ENCODE peak calls at places on chromosomes 2 and 18, in nine cellular contexts. W is small intestine; V is tibial nerve; O is IMR-90; K is PC-3; L is lung; B is CD4-positive, alpha-beta memory T cell; N is CD8-positive, alpha-beta memory T cell; P is A549. D is an unnamed sample.

GRCh38 chr2:33298233-33298632 is 178.2 kb upstream of the RASGRP3 start:
- DNase-seq in V (no peak), P (peak; percentile 37), O (peak; percentile 79), B (no peak), N (no peak), W (no peak), L (no peak), K (peak; percentile 45), D (peak; percentile 80)

GRCh38 chr2:42142476-42143184 is 26.5 kb upstream of the EML4 start:
- DNase-seq in O (peak; percentile 50), L (peak; percentile 54), N (no peak), V (no peak), B (no peak), W (no peak), P (peak; percentile 41), K (peak; percentile 24), D (peak; percentile 42)

GRCh38 chr18:67217551-67218166 is 298.9 kb downstream of the DSEL start:
- DNase-seq in V (peak; percentile 86), N (peak; percentile 45), O (peak; percentile 78), K (peak; percentile 73), W (peak; percentile 48), L (peak; percentile 48), B (peak; percentile 63), P (peak; percentile 44), D (peak; percentile 83)

GRCh38 chr2:112626604-112627059 is 19.1 kb upstream of the SLC20A1 start:
- DNase-seq in N (peak; percentile 61), K (peak; percentile 72), V (peak; percentile 52), O (peak; percentile 68), B (peak; percentile 69), L (peak; percentile 54), P (peak; percentile 75), W (peak; percentile 51), D (peak; percentile 82)

GRCh38 chr2:140747097-140747496 is 1383.7 kb downstream of the LRP1B start:
- DNase-seq in P (no peak), O (no peak), K (no peak), V (no peak), N (no peak), W (no peak), B (no peak), L (no peak), D (no peak)

GRCh38 chr18:45328762-45329161 is 286.5 kb upstream of the SLC14A2 start:
- DNase-seq in K (no peak), V (no peak), B (no peak), W (no peak), N (no peak), P (no peak), L (no peak), O (no peak), D (peak; percentile 52)

GRCh38 chr2:143939976-143940375 is 579.9 kb downstream of the ZEB2 start:
- DNase-seq in K (no peak), L (no peak), W (no peak), O (peak; percentile 51), V (no peak), N (no peak), P (no peak), B (no peak), D (peak; percentile 52)

GRCh38 chr2:197079832-197080555 is 153.5 kb upstream of the PGAP1 start:
- DNase-seq in V (no peak), W (peak; percentile 8), B (no peak), P (no peak), O (peak; percentile 58), N (no peak), K (peak; percentile 57), L (no peak), D (peak; percentile 45)

GRCh38 chr2:74037379-74037860 is 52.7 kb downstream of the TET3 start:
- DNase-seq in O (peak; percentile 48), L (no peak), B (no peak), N (no peak), W (peak; percentile 54), K (no peak), V (no peak), P (no peak), D (peak; percentile 34)

GRCh38 chr2:108220942-108221541 is 18.7 kb upstream of the SULT1C3 start:
- DNase-seq in V (no peak), N (no peak), K (no peak), L (no peak), P (no peak), B (no peak), W (no peak), O (no peak), D (no peak)

GRCh38 chr2:21041943-21042707 is 1.7 kb downstream of the APOB start:
- DNase-seq in P (no peak), W (peak; percentile 15), O (no peak), N (no peak), K (no peak), B (no peak), V (no peak), L (no peak), D (peak; percentile 20)

GRCh38 chr2:198913394-198914152 is 544.2 kb downstream of the SATB2 start:
- DNase-seq in V (no peak), W (no peak), P (no peak), K (no peak), B (no peak), O (no peak), L (no peak), N (no peak), D (peak; percentile 35)

GRCh38 chr2:178064051-178064450 is 8.5 kb downstream of the PDE11A start:
- DNase-seq in L (no peak), O (no peak), P (no peak), N (no peak), V (no peak), W (no peak), B (no peak), K (no peak), D (no peak)
- H3K4me3 ChIP-seq in L (no peak overlapping the region), O (no peak overlapping the region), P (no peak overlapping the region), N (no peak overlapping the region), V (no peak overlapping the region), W (no peak overlapping the region), B (no peak overlapping the region), K (no peak overlapping the region), D (no peak overlapping the region)

GRCh38 chr18:35707674-35708073 is 126.1 kb downstream of the GALNT1 start:
- DNase-seq in W (no peak), O (no peak), V (no peak), P (no peak), K (no peak), L (no peak), N (no peak), B (no peak), D (no peak)
- H3K4me1 ChIP-seq in W (no peaks in the 10 kb centered on the region), O (peaks cover 5% of the 10 kb centered on the region), V (no peaks in the 10 kb centered on the region), P (peaks cover 6% of the 10 kb centered on the region), K (peaks cover 13% of the 10 kb centered on the region), L (peaks cover 2% of the 10 kb centered on the region), N (no peaks in the 10 kb centered on the region), B (no peaks in the 10 kb centered on the region), D (peaks cover 17% of the 10 kb centered on the region)

GRCh38 chr18:11947214-11948119 is 33.8 kb upstream of the IMPA2 start:
- DNase-seq in O (peak; percentile 97), W (peak; percentile 97), B (peak; percentile 73), L (peak; percentile 94), N (peak; percentile 47), K (peak; percentile 78), V (peak; percentile 91), P (peak; percentile 98), D (peak; percentile 97)
- H3K4me3 ChIP-seq in O (no peak overlapping the region), W (peak overlapping the region; percentile 49), B (no peak overlapping the region), L (peak overlapping the region; percentile 56), N (peak overlapping the region; percentile 56), K (no peak overlapping the region), V (peak overlapping the region; percentile 45), P (peak overlapping the region; percentile 49), D (peak overlapping the region; percentile 67)

DNA sequence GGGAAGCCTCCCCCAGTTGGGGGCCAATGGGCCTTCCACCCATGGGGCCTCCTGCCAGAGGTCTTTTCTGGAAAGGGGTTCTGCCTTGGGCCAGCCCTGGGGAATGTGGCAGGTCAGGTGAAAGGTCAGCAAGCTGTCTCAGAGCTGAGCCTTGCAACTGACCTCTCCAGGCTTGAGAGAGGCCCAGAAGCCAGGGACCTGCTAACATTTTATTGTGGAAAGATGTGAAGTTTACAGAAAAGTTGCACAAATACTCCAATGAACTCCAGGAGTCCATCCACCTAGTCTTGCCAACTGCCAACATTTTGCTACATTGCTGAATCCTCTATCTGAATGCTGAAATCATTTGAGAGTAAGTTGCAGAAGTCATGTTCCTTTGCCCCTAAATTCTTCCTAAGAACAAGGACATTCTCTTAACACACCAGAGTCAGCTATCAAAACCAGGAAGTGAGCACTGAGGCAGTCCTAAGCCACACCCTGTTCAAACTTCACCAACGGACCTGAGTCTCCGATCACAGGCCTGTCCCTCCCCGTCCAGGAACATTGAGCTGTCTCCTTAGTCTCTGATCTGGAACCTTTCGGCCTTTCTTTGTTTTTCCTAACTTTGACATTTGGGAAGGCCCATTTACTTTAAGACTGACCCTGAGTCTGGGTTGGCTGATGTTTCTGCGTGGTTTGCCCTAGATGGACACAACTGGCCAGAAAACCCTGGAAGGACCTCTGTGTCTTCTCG is 4.0 kb downstream of the SNORC start:
- DNase-seq in V (no peak), L (no peak), P (peak; percentile 32), O (no peak), B (no peak), N (no peak), K (no peak), W (peak; percentile 97), D (no peak)
- H3K4me1 ChIP-seq in V (no peaks in the 10 kb centered on the region), L (no peaks in the 10 kb centered on the region), P (peaks cover 40% of the 10 kb centered on the region), O (peaks cover 1% of the 10 kb centered on the region), B (peaks cover 7% of the 10 kb centered on the region), N (no peaks in the 10 kb centered on the region), K (peaks cover 17% of the 10 kb centered on the region), W (peaks cover 5% of the 10 kb centered on the region), D (no peaks in the 10 kb centered on the region)

GRCh38 chr2:38463752-38464151 is 86.7 kb upstream of the ATL2 start:
- DNase-seq in N (no peak), K (no peak), P (no peak), B (no peak), L (no peak), O (no peak), V (no peak), W (no peak), D (no peak)

GRCh38 chr2:38460313-38460712 is 83.2 kb upstream of the ATL2 start:
- DNase-seq in B (no peak), V (no peak), W (peak; percentile 32), L (no peak), O (no peak), K (no peak), P (no peak), N (no peak), D (no peak)

GRCh38 chr2:38464971-38465788 is 88.1 kb upstream of the ATL2 start:
- DNase-seq in N (no peak), V (no peak), P (no peak), L (no peak), O (no peak), B (no peak), W (no peak), K (no peak), D (no peak)

GRCh38 chr2:38461470-38461869 is 84.4 kb upstream of the ATL2 start:
- DNase-seq in O (no peak), B (no peak), V (no peak), L (no peak), P (no peak), W (no peak), K (no peak), N (no peak), D (no peak)

GRCh38 chr2:38462121-38462634 is 85.1 kb upstream of the ATL2 start:
- DNase-seq in L (no peak), K (peak; percentile 98), N (no peak), W (peak; percentile 62), P (peak; percentile 63), B (no peak), O (peak; percentile 94), V (no peak), D (peak; percentile 94)
- H3K4me3 ChIP-seq in L (no peak overlapping the region), K (peak overlapping the region; percentile 24), N (no peak overlapping the region), W (no peak overlapping the region), P (no peak overlapping the region), B (no peak overlapping the region), O (no peak overlapping the region), V (no peak overlapping the region), D (no peak overlapping the region)